ENCODE peak calls at places on chromosomes 3 and 15, in eight cellular contexts. D is cardiac muscle cell; M is psoas muscle; T is effector memory CD4-positive, alpha-beta T cell; H is SJSA1; S is heart left ventricle; Q is naive thymus-derived CD4-positive, alpha-beta T cell; U is OCI-LY7. O is an unnamed sample. For H3K36me3, the result is how much of the 10 kb centered on the place peaks cover.

GRCh38 chr15:98147415-98147814 is 186.9 kb downstream of the ARRDC4 start:
- DNase-seq in D (no peak), M (no peak), T (no peak), H (no peak), S (no peak), Q (no peak), U (peak), O (no peak)

GRCh38 chr15:91291673-91292072 is 191.6 kb downstream of the SV2B start:
- DNase-seq in D (no peak), M (no peak), T (no peak), H (no peak), S (peak), Q (no peak), U (peak), O (no peak)

GRCh38 chr3:139574026-139574947 is 34.7 kb upstream of the RBP1 start:
- DNase-seq in D (no peak), M (peak), T (no peak), H (no peak), S (peak), Q (no peak), U (no peak), O (no peak)

GRCh38 chr3:172627057-172627809 is 83.6 kb downstream of the NCEH1 start:
- DNase-seq in D (no peak), M (no peak), T (no peak), H (no peak), S (no peak), Q (no peak), U (no peak), O (no peak)

GRCh38 chr3:47860206-47860605 is 57.3 kb downstream of the DHX30 start:
- DNase-seq in D (no peak), M (peak), T (no peak), H (no peak), S (no peak), Q (no peak), U (no peak), O (no peak)

GRCh38 chr3:140015741-140016140 is 80.8 kb downstream of the CLSTN2 start:
- DNase-seq in D (no peak), M (no peak), T (no peak), H (no peak), S (no peak), Q (no peak), U (no peak), O (no peak)

GRCh38 chr3:18643290-18643689 is 218.2 kb upstream of the SATB1 start:
- DNase-seq in D (no peak), M (no peak), T (no peak), H (no peak), S (no peak), Q (peak), U (no peak), O (no peak)

GRCh38 chr3:39748002-39748401 is 61.4 kb upstream of the MYRIP start:
- DNase-seq in D (no peak), M (no peak), T (no peak), H (no peak), S (no peak), Q (no peak), U (no peak), O (no peak)

GRCh38 chr15:35090104-35090807 is 5.2 kb upstream of the NANOGP8 start:
- DNase-seq in D (no peak), M (no peak), T (no peak), H (no peak), S (no peak), Q (no peak), U (no peak), O (no peak)

GRCh38 chr3:5376761-5377160 is 189.3 kb downstream of the EDEM1 start:
- DNase-seq in D (no peak), M (no peak), T (no peak), H (no peak), S (no peak), Q (no peak), U (peak), O (peak)

GRCh38 chr3:43996379-43997301 is 245.0 kb upstream of the TOPAZ1 start:
- DNase-seq in D (peak), M (no peak), T (no peak), H (no peak), S (no peak), Q (peak), U (peak), O (no peak)

GRCh38 chr15:73804421-73804820 is 51.3 kb upstream of the INSYN1 start:
- DNase-seq in D (no peak), M (no peak), T (no peak), H (no peak), S (no peak), Q (no peak), U (no peak), O (no peak)
- H3K27ac ChIP-seq in D (no peak), M (no peak), T (no peak), H (no peak), S (peak), Q (no peak), U (no peak), O (no peak)

DNA sequence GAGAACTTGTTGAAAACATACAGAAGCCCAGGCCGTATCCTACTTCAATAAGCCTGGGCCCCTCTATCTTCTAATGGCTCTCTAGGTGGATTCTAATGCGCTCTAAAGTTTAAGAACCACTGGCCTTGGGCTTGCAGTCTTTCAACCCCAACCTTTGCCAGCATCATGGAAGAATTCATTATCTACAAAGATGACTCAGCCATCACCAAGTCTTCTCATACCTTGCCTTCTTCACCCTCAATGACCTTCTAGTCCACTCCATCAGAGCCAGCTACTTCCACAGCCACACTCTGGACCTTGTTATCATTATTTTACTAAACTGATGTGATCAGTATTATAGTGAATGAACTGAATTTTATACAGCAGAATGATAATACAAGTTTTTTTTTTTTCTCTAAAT is 16.9 kb upstream of the TIPARP start:
- DNase-seq in D (no peak), M (no peak), T (no peak), H (no peak), S (no peak), Q (no peak), U (no peak), O (no peak)
- H3K36me3 ChIP-seq in D (under half), M (under half), T (under half), H (under half), S (under half), Q (under half), U (under half), O (under half)

GRCh38 chr3:188241883-188242282 is 87.9 kb downstream of the LPP start:
- DNase-seq in D (no peak), M (no peak), T (no peak), H (no peak), S (no peak), Q (no peak), U (peak), O (no peak)
- H3K27ac ChIP-seq in D (no peak), M (peak), T (no peak), H (no peak), S (peak), Q (no peak), U (peak), O (no peak)

GRCh38 chr3:169501080-169501479 is 162.4 kb downstream of the MECOM start:
- DNase-seq in D (no peak), M (no peak), T (no peak), H (no peak), S (no peak), Q (no peak), U (no peak), O (no peak)
- H3K36me3 ChIP-seq in D (under half), M (under half), T (under half), H (under half), S (under half), Q (under half), U (under half), O (under half)

GRCh38 chr15:90085565-90085964 is 16.7 kb downstream of the IDH2 start:
- DNase-seq in D (no peak), M (peak), T (no peak), H (no peak), S (no peak), Q (no peak), U (no peak), O (no peak)
- H3K27ac ChIP-seq in D (no peak), M (no peak), T (peak), H (no peak), S (no peak), Q (no peak), U (no peak), O (no peak)

GRCh38 chr3:51704511-51704950 is 2.3 kb upstream of the GRM2 start:
- DNase-seq in D (no peak), M (peak), T (no peak), H (no peak), S (no peak), Q (no peak), U (no peak), O (no peak)
- H3K36me3 ChIP-seq in D (under half), M (under half), T (under half), H (under half), S (under half), Q (under half), U (under half), O (under half)

DNA sequence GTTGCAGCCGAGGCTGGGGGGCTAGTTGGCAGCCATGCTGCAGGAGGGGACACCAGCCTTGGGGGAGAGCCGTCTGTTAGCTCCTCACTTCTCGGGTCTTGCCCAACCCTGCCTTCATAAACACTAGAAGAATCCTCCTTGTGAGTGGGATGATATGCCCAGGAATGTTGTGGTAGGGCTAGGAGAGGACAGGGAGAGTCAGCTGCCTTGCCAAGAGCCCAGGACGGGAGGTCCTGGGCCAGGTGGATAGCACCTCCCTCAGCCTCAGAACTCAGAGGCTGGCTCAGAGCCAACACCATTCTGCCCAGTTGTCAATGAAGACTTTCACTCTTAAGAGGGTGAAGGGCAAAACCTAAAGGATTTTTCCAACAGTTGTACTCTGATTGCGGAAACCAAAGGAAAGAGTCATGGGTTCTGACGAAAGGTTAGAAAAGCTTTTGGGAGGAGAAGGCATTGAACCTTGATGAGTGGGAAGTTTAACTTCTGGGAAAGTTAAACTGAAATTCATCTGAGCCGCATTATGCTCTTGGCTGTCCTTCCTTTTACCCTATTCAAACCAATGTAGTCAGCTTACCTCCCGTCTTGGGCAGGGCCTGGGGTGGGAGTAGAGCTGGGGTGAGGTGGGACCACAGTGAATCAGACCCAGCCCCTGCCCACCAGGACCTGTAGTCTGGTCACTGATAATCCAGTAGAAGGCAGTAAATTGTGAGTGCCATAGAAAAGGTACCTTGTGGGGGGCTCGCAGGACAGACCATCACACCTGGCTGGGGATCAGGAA is 81.9 kb downstream of the FAM43A start:
- DNase-seq in D (no peak), M (no peak), T (no peak), H (no peak), S (no peak), Q (no peak), U (no peak), O (no peak)
- H3K27ac ChIP-seq in D (no peak), M (no peak), T (no peak), H (no peak), S (no peak), Q (no peak), U (no peak), O (no peak)

GRCh38 chr3:179363332-179363731 is 15.8 kb downstream of the MFN1 start:
- DNase-seq in D (no peak), M (no peak), T (no peak), H (no peak), S (no peak), Q (no peak), U (no peak), O (no peak)
- H3K36me3 ChIP-seq in D (half or more), M (under half), T (half or more), H (under half), S (half or more), Q (under half), U (half or more), O (under half)

GRCh38 chr3:148953094-148953493 is 38.2 kb upstream of the GYG1 start:
- DNase-seq in D (no peak), M (no peak), T (no peak), H (no peak), S (no peak), Q (no peak), U (no peak), O (no peak)
- H3K27ac ChIP-seq in D (no peak), M (no peak), T (no peak), H (no peak), S (no peak), Q (no peak), U (no peak), O (no peak)

O was measured in left lung.